ENCODE peak calls at places on chromosomes 5 and 9, in six cellular contexts. C is right cardiac atrium, A is BE2C, D is breast epithelium, O is ovary, Z is A549. W is an unnamed sample. For H3K4me1, the result is how much of the 10 kb centered on the place peaks cover.

GRCh38 chr9:108080285-108080684 is 590.7 kb upstream of the KLF4 start:
- DNase-seq in C (no peak), A (no peak), D (no peak), O (no peak), Z (no peak), W (no peak)

GRCh38 chr5:151721087-151721646 is 34.5 kb upstream of the SPARC start:
- DNase-seq in C (no peak), A (no peak), D (no peak), O (no peak), Z (no peak), W (no peak)

GRCh38 chr5:160635046-160635445 is 213.4 kb downstream of the PTTG1 start:
- DNase-seq in C (no peak), A (no peak), D (no peak), O (no peak), Z (no peak), W (no peak)

GRCh38 chr9:27534131-27534530 is 4.5 kb upstream of the MOB3B start:
- DNase-seq in C (no peak), A (no peak), D (no peak), O (no peak), Z (no peak), W (no peak)

GRCh38 chr5:160521392-160521663 is 99.7 kb downstream of the PTTG1 start:
- DNase-seq in C (no peak), A (no peak), D (no peak), O (no peak), Z (no peak), W (no peak)

GRCh38 chr5:68332546-68332945 is 117.0 kb downstream of the PIK3R1 start:
- DNase-seq in C (no peak), A (no peak), D (no peak), O (no peak), Z (no peak), W (no peak)

GRCh38 chr9:114507726-114508125 is 2.5 kb upstream of the WHRN start:
- DNase-seq in C (no peak), A (no peak), D (no peak), O (no peak), Z (peak), W (no peak)

GRCh38 chr9:98506422-98507054 is 202.2 kb downstream of the GABBR2 start:
- DNase-seq in C (no peak), A (no peak), D (no peak), O (no peak), Z (no peak), W (no peak)

GRCh38 chr9:35951736-35952135 is 6.2 kb downstream of the OR2S2 start:
- DNase-seq in C (peak), A (no peak), D (no peak), O (no peak), Z (peak), W (peak)

GRCh38 chr9:3760031-3760430 is 234.2 kb upstream of the RFX3 start:
- DNase-seq in C (no peak), A (no peak), D (no peak), O (no peak), Z (peak), W (no peak)

GRCh38 chr5:83471405-83472212 is at the start of gene VCAN:
- DNase-seq in C (peak), A (peak), D (no peak), O (peak), Z (peak), W (peak)

GRCh38 chr5:124079062-124079461 is 567.1 kb downstream of the CSNK1G3 start:
- DNase-seq in C (no peak), A (no peak), D (no peak), O (no peak), Z (no peak), W (no peak)

GRCh38 chr5:112316731-112317130 is 102.3 kb downstream of the EPB41L4A start:
- DNase-seq in C (no peak), A (no peak), D (no peak), O (no peak), Z (no peak), W (no peak)

GRCh38 chr5:122760281-122760680 is 14.6 kb upstream of the SNX2 start:
- DNase-seq in C (no peak), A (no peak), D (no peak), O (no peak), Z (no peak), W (no peak)

GRCh38 chr9:88312070-88312469 is 76.2 kb upstream of the SPIN1 start:
- DNase-seq in C (no peak), A (no peak), D (no peak), O (no peak), Z (no peak), W (no peak)

GRCh38 chr9:34185778-34186551 is 7.1 kb downstream of the UBAP1 start:
- DNase-seq in C (no peak), A (no peak), D (no peak), O (no peak), Z (peak), W (no peak)

GRCh38 chr9:134360897-134361296 is 34.6 kb downstream of the RXRA start:
- DNase-seq in C (peak), A (peak), D (peak), O (no peak), Z (no peak), W (no peak)

GRCh38 chr9:38003230-38003629 is 65.8 kb downstream of the SHB start:
- DNase-seq in C (no peak), A (no peak), D (no peak), O (no peak), Z (no peak), W (no peak)

GRCh38 chr5:94777163-94777885 is 158.9 kb downstream of the SLF1 start:
- DNase-seq in C (no peak), A (peak), D (no peak), O (no peak), Z (no peak), W (no peak)

GRCh38 chr5:138241688-138242547 is 28.8 kb upstream of the CDC23 start:
- DNase-seq in C (peak), A (peak), D (no peak), O (peak), Z (no peak), W (no peak)

GRCh38 chr9:121267689-121268597 is at the start of gene GSN:
- DNase-seq in C (peak), A (peak), D (peak), O (peak), Z (peak), W (peak)

GRCh38 chr5:39570418-39571027 is 145.7 kb upstream of the DAB2 start:
- DNase-seq in C (no peak), A (no peak), D (no peak), O (no peak), Z (peak), W (peak)

GRCh38 chr5:112366987-112367386 is 52.1 kb downstream of the EPB41L4A start:
- DNase-seq in C (no peak), A (no peak), D (no peak), O (no peak), Z (peak), W (no peak)

GRCh38 chr5:65037845-65038815 is 269.4 kb downstream of the CWC27 start:
- DNase-seq in C (peak), A (peak), D (no peak), O (no peak), Z (peak), W (no peak)

GRCh38 chr5:14228219-14228618 is 85.1 kb downstream of the TRIO start:
- DNase-seq in C (no peak), A (no peak), D (no peak), O (no peak), Z (no peak), W (no peak)

GRCh38 chr5:75510836-75511434 is 494 bp downstream of the CERT1 start:
- DNase-seq in C (peak), A (peak), D (peak), O (no peak), Z (peak), W (no peak)

GRCh38 chr9:35820076-35820475 is 5.2 kb upstream of the HINT2 start:
- DNase-seq in C (no peak), A (no peak), D (no peak), O (no peak), Z (no peak), W (no peak)

GRCh38 chr9:114348261-114348905 is 18.7 kb downstream of the ORM2 start:
- DNase-seq in C (no peak), A (no peak), D (no peak), O (no peak), Z (no peak), W (no peak)

GRCh38 chr5:143547342-143547741 is 143.9 kb upstream of the NR3C1 start:
- DNase-seq in C (no peak), A (no peak), D (no peak), O (no peak), Z (peak), W (no peak)

GRCh38 chr5:30100148-30100547 is 1093.3 kb upstream of the CDH6 start:
- DNase-seq in C (no peak), A (no peak), D (no peak), O (no peak), Z (peak), W (peak)

GRCh38 chr9:111118256-111118950 is 80.1 kb upstream of the LPAR1 start:
- DNase-seq in C (no peak), A (no peak), D (no peak), O (no peak), Z (no peak), W (peak)

GRCh38 chr5:81825237-81825636 is 74.3 kb upstream of the SSBP2 start:
- DNase-seq in C (peak), A (peak), D (peak), O (no peak), Z (peak), W (no peak)

GRCh38 chr5:159458217-159458711 is 128.0 kb upstream of the IL12B start:
- DNase-seq in C (no peak), A (no peak), D (no peak), O (no peak), Z (no peak), W (peak)

GRCh38 chr5:4984461-4984860 is 155.7 kb upstream of the ADAMTS16 start:
- DNase-seq in C (no peak), A (no peak), D (no peak), O (no peak), Z (no peak), W (no peak)

GRCh38 chr5:158744680-158745079 is 355.0 kb downstream of the EBF1 start:
- DNase-seq in C (no peak), A (no peak), D (no peak), O (no peak), Z (no peak), W (no peak)

GRCh38 chr9:131982683-131983239 is 96.9 kb downstream of the MED27 start:
- DNase-seq in C (no peak), A (no peak), D (no peak), O (no peak), Z (no peak), W (no peak)

GRCh38 chr9:131987232-131987631 is 92.4 kb downstream of the MED27 start:
- DNase-seq in C (no peak), A (no peak), D (no peak), O (no peak), Z (no peak), W (no peak)

GRCh38 chr9:131986576-131986975 is 93.1 kb downstream of the MED27 start:
- DNase-seq in C (no peak), A (no peak), D (no peak), O (no peak), Z (no peak), W (no peak)

GRCh38 chr9:131984564-131984963 is 95.1 kb downstream of the MED27 start:
- DNase-seq in C (no peak), A (no peak), D (no peak), O (no peak), Z (no peak), W (no peak)

GRCh38 chr9:131986089-131986488 is 93.6 kb downstream of the MED27 start:
- DNase-seq in C (no peak), A (no peak), D (no peak), O (no peak), Z (no peak), W (no peak)
- H3K4me1 ChIP-seq in C (under half), A (under half), D (under half), O (under half), Z (under half), W (under half)

GRCh38 chr5:139461176-139461575 is 1.4 kb downstream of the ECSCR start:
- DNase-seq in C (no peak), A (no peak), D (no peak), O (no peak), Z (no peak), W (no peak)

GRCh38 chr5:139458580-139459407 is 3.7 kb downstream of the ECSCR start:
- DNase-seq in C (no peak), A (no peak), D (no peak), O (no peak), Z (no peak), W (no peak)

GRCh38 chr5:139461698-139462097 is 845 bp downstream of the ECSCR start:
- DNase-seq in C (no peak), A (no peak), D (no peak), O (no peak), Z (no peak), W (peak)

GRCh38 chr5:139459451-139459934 is 3.0 kb downstream of the ECSCR start:
- DNase-seq in C (peak), A (no peak), D (no peak), O (no peak), Z (no peak), W (no peak)

DNA sequence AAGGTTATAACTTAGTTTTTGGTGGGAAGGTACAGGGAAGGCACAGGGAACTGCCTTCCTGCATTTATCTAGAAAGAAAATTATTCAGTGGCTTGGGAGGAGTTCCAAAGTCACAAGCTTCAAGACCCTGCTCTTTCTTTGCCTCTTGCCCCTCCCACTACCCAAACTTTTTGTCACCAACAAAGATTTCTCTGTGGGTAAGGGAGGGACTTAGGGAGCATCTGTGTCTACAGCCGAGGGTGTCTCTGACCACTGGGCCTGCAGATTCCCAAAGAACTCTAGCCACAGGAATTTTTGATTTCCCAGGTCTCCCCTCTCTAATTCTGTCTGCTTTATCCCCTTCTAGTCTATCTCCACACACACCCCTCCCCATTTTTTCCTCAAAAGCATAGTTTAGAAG is 2.1 kb downstream of the ECSCR start:
- DNase-seq in C (no peak), A (no peak), D (no peak), O (no peak), Z (no peak), W (no peak)
- H3K4me3 ChIP-seq in C (no peak), A (no peak), D (no peak), O (no peak), Z (no peak), W (no peak)

DNA sequence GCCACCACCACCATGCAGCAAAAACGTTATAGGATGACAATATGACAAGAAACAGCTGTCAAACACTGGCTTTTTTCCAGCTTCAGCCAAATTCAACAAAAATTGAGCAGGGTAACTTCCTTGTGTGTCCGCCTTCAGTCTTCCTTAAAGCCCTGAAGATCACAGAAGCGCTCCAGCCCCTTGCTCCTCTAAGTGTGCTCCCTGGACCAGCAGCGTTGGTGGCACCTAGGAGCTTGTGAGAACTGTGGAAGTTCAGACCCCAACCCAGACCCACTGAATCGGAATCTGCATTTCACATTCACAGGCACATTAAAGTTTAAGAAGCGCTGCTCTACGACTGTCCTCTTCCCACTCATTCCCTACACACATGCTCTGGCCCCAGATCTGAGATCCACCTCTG is 111.8 kb downstream of the LHFPL2 start:
- DNase-seq in C (no peak), A (no peak), D (no peak), O (no peak), Z (no peak), W (no peak)
- H3K4me1 ChIP-seq in C (under half), A (under half), D (under half), O (under half), Z (under half), W (under half)

DNA sequence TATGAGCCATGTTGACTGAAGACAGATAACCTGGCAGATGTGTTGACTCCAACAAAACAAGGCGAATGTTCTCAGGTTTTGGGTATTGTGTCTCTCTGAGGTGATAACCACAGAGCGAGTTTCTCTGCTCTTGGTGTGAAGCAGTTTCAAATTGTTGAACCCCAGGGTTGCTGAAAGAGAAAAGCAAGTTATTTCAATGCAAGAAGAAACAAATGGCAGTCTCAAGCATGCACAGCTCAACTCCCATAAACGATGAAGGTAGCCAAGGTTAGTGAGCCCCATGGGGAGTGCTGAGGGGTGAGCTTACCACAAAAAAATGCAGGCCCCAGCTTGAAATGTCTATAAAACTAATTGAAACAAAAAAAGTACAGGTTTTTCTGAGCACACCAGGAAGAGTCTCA is 220.8 kb upstream of the DAPK1 start:
- DNase-seq in C (no peak), A (no peak), D (no peak), O (no peak), Z (no peak), W (no peak)
- H3K4me3 ChIP-seq in C (no peak), A (no peak), D (no peak), O (no peak), Z (no peak), W (no peak)

DNA sequence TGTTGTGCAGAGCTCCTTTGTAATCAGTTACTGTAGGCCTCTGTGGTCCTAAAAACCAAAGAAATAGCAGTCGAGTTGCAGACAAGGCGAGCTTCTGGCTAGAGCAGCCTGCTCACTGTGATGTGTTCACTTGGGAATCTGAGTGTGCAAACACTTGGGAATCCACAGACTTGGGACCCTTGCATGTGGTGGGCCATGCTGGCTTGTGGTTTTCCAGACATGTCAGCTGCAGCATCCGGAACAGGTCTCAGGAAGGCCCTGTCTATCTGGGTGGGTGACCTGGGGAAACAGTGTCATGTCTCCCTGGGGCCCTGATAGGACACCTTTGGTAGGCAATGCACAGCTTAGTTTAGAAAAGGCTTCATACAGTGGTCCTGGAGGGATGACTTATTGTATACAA is 66.4 kb downstream of the WWC1 start:
- DNase-seq in C (no peak), A (no peak), D (no peak), O (no peak), Z (no peak), W (no peak)
- H3K4me1 ChIP-seq in C (under half), A (under half), D (under half), O (under half), Z (half or more), W (under half)

GRCh38 chr5:167058481-167058880 is 1233.0 kb upstream of the WWC1 start:
- DNase-seq in C (no peak), A (no peak), D (no peak), O (no peak), Z (no peak), W (no peak)

GRCh38 chr5:167061695-167062094 is 1229.8 kb upstream of the WWC1 start:
- DNase-seq in C (no peak), A (no peak), D (no peak), O (no peak), Z (no peak), W (no peak)

GRCh38 chr5:167065784-167066183 is 1225.7 kb upstream of the WWC1 start:
- DNase-seq in C (no peak), A (no peak), D (no peak), O (no peak), Z (no peak), W (no peak)

GRCh38 chr5:167063788-167064187 is 1227.7 kb upstream of the WWC1 start:
- DNase-seq in C (no peak), A (no peak), D (no peak), O (no peak), Z (no peak), W (no peak)

DNA sequence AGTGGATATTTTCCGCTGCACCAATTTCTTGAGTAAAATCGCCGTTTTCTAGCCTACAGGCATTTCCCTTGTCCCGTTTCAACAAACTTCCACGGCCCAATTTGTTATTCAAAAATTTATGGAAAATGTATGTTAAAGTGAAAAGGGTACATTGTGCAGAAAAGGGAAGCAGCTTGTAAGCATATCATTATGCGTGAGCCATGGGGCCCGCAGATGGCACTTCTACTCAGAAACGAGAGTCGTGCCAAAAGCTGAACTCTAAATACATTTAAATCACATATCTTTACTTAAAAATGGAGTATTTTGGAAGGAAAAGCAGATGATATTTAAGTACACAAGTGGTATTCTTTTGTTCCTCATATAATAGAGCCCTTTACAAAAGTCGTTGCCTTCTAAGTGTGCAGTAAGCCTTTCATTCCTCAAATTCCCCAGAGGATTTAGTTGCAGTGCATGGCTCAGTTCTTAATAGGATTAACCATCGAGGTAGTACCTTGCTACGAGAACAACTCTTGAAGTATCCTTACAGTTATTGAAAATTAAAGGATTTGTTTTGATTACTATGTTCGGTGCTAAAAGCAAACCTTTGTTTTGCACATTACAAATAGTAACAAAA is 1227.1 kb upstream of the WWC1 start:
- DNase-seq in C (no peak), A (no peak), D (no peak), O (no peak), Z (no peak), W (no peak)
- H3K4me3 ChIP-seq in C (no peak), A (no peak), D (no peak), O (no peak), Z (no peak), W (no peak)

GRCh38 chr9:131707050-131707449 is 32.8 kb downstream of the RAPGEF1 start:
- DNase-seq in C (no peak), A (no peak), D (no peak), O (no peak), Z (no peak), W (no peak)
- H3K4me1 ChIP-seq in C (under half), A (under half), D (under half), O (under half), Z (half or more), W (under half)